ENCODE peak calls at places on chromosomes 3 and 15, in ten cellular contexts. K, H, W, J, L, G, E, F, U and M are unnamed samples.

GRCh38 chr3:149315694-149316093 is 17.7 kb downstream of the TM4SF18 start:
- DNase-seq in K (no peak), H (no peak), W (no peak), J (no peak), L (no peak), G (no peak), E (no peak), F (peak), U (no peak), M (no peak)

GRCh38 chr3:120331071-120331470 is 18.1 kb downstream of the LRRC58 start:
- DNase-seq in K (no peak), H (no peak), W (no peak), J (no peak), L (no peak), G (no peak), E (no peak), F (no peak), U (no peak), M (no peak)

GRCh38 chr3:148727242-148727641 is 29.5 kb downstream of the AGTR1 start:
- DNase-seq in K (no peak), H (no peak), W (no peak), J (no peak), L (peak), G (peak), E (peak), F (peak), U (peak), M (no peak)

GRCh38 chr15:57607570-57608000 is 15.9 kb downstream of the MYZAP start:
- DNase-seq in K (peak), H (no peak), W (no peak), J (no peak), L (no peak), G (no peak), E (no peak), F (peak), U (peak), M (no peak)

GRCh38 chr15:84681822-84682221 is 23.8 kb upstream of the NMB start:
- DNase-seq in K (no peak), H (no peak), W (no peak), J (no peak), L (no peak), G (no peak), E (no peak), F (peak), U (no peak), M (no peak)

GRCh38 chr15:83559310-83559966 is 94.5 kb upstream of the ADAMTSL3 start:
- DNase-seq in K (no peak), H (no peak), W (peak), J (peak), L (peak), G (peak), E (peak), F (peak), U (peak), M (peak)

GRCh38 chr15:86829251-86829650 is 749.6 kb downstream of the AGBL1 start:
- DNase-seq in K (no peak), H (no peak), W (no peak), J (no peak), L (peak), G (peak), E (no peak), F (no peak), U (no peak), M (no peak)

GRCh38 chr3:107927361-107928083 is 163.3 kb downstream of the CD47 start:
- DNase-seq in K (peak), H (peak), W (peak), J (peak), L (peak), G (peak), E (peak), F (peak), U (peak), M (peak)

GRCh38 chr3:45657853-45658252 is 31.3 kb upstream of the SACM1L start:
- DNase-seq in K (no peak), H (no peak), W (no peak), J (no peak), L (no peak), G (no peak), E (no peak), F (no peak), U (no peak), M (no peak)

GRCh38 chr3:184178522-184179138 is 4.0 kb downstream of the AP2M1 start:
- DNase-seq in K (no peak), H (no peak), W (no peak), J (no peak), L (no peak), G (no peak), E (no peak), F (no peak), U (no peak), M (no peak)

GRCh38 chr15:69824075-69824876 is 273.4 kb downstream of the TLE3 start:
- DNase-seq in K (no peak), H (no peak), W (no peak), J (no peak), L (no peak), G (no peak), E (peak), F (no peak), U (no peak), M (no peak)

GRCh38 chr3:152760591-152760990 is 74.3 kb upstream of the P2RY1 start:
- DNase-seq in K (no peak), H (no peak), W (no peak), J (no peak), L (no peak), G (no peak), E (no peak), F (no peak), U (no peak), M (no peak)

GRCh38 chr3:63969866-63970265 is 53.4 kb downstream of the PSMD6 start:
- DNase-seq in K (no peak), H (no peak), W (no peak), J (no peak), L (no peak), G (no peak), E (no peak), F (no peak), U (no peak), M (no peak)

GRCh38 chr15:70508561-70509281 is 254.6 kb downstream of the UACA start:
- DNase-seq in K (no peak), H (no peak), W (no peak), J (no peak), L (peak), G (peak), E (no peak), F (peak), U (peak), M (no peak)

GRCh38 chr15:88982304-88982945 is 69.2 kb upstream of the MFGE8 start:
- DNase-seq in K (peak), H (no peak), W (no peak), J (no peak), L (no peak), G (no peak), E (peak), F (peak), U (peak), M (no peak)

GRCh38 chr15:70192490-70192889 is 94.8 kb upstream of the TLE3 start:
- DNase-seq in K (no peak), H (no peak), W (no peak), J (no peak), L (no peak), G (no peak), E (no peak), F (no peak), U (no peak), M (no peak)

GRCh38 chr15:78552597-78552996 is 12.4 kb downstream of the PSMA4 start:
- DNase-seq in K (no peak), H (no peak), W (no peak), J (no peak), L (no peak), G (no peak), E (no peak), F (no peak), U (no peak), M (no peak)

GRCh38 chr3:55885721-55886120 is 398.6 kb upstream of the WNT5A start:
- DNase-seq in K (no peak), H (no peak), W (no peak), J (no peak), L (no peak), G (no peak), E (no peak), F (peak), U (peak), M (no peak)

GRCh38 chr3:46098319-46098761 is 71.1 kb upstream of the XCR1 start:
- DNase-seq in K (peak), H (no peak), W (peak), J (no peak), L (no peak), G (no peak), E (no peak), F (peak), U (peak), M (no peak)

GRCh38 chr3:172201136-172201989 is 162.0 kb downstream of the FNDC3B start:
- DNase-seq in K (peak), H (no peak), W (no peak), J (no peak), L (peak), G (no peak), E (peak), F (peak), U (peak), M (peak)

GRCh38 chr3:14458434-14459280 is 56.3 kb downstream of the SLC6A6 start:
- DNase-seq in K (no peak), H (no peak), W (no peak), J (no peak), L (no peak), G (peak), E (no peak), F (no peak), U (no peak), M (no peak)

GRCh38 chr3:175778994-175779393 is 919.9 kb downstream of the NAALADL2 start:
- DNase-seq in K (no peak), H (no peak), W (no peak), J (no peak), L (no peak), G (no peak), E (no peak), F (peak), U (no peak), M (no peak)

GRCh38 chr15:100891316-100892012 is 11.8 kb downstream of the ALDH1A3 start:
- DNase-seq in K (no peak), H (no peak), W (no peak), J (no peak), L (no peak), G (no peak), E (no peak), F (no peak), U (no peak), M (no peak)

GRCh38 chr15:87135109-87135508 is 1055.4 kb downstream of the AGBL1 start:
- DNase-seq in K (no peak), H (no peak), W (no peak), J (no peak), L (no peak), G (no peak), E (no peak), F (no peak), U (no peak), M (no peak)

GRCh38 chr3:156161172-156161571 is 40.8 kb downstream of the KCNAB1 start:
- DNase-seq in K (no peak), H (no peak), W (no peak), J (no peak), L (no peak), G (no peak), E (no peak), F (no peak), U (peak), M (no peak)

GRCh38 chr15:63600001-63600645 is 2.9 kb downstream of the FBXL22 start:
- DNase-seq in K (peak), H (no peak), W (no peak), J (peak), L (peak), G (no peak), E (no peak), F (peak), U (no peak), M (no peak)

GRCh38 chr3:47000922-47001730 is 21.7 kb downstream of the NBEAL2 start:
- DNase-seq in K (peak), H (no peak), W (no peak), J (no peak), L (no peak), G (no peak), E (no peak), F (no peak), U (no peak), M (no peak)

GRCh38 chr3:158160958-158161357 is 51.1 kb downstream of the RSRC1 start:
- DNase-seq in K (no peak), H (no peak), W (no peak), J (no peak), L (no peak), G (no peak), E (no peak), F (peak), U (peak), M (no peak)

GRCh38 chr3:174720717-174721116 is 138.4 kb upstream of the NAALADL2 start:
- DNase-seq in K (no peak), H (no peak), W (no peak), J (no peak), L (peak), G (no peak), E (no peak), F (no peak), U (no peak), M (no peak)

GRCh38 chr15:74635228-74635627 is 19.6 kb downstream of the CLK3 start:
- DNase-seq in K (peak), H (peak), W (peak), J (peak), L (peak), G (peak), E (peak), F (peak), U (peak), M (no peak)

GRCh38 chr15:90934949-90935751 is at the start of gene UNC45A:
- DNase-seq in K (peak), H (peak), W (peak), J (peak), L (peak), G (peak), E (peak), F (peak), U (peak), M (peak)

GRCh38 chr3:141875374-141875892 is 1.0 kb upstream of the ATP1B3 start:
- DNase-seq in K (peak), H (peak), W (peak), J (peak), L (peak), G (peak), E (peak), F (peak), U (peak), M (peak)

GRCh38 chr15:52790166-52790708 is at the start of gene ONECUT1:
- DNase-seq in K (peak), H (no peak), W (peak), J (peak), L (peak), G (peak), E (peak), F (peak), U (peak), M (no peak)

GRCh38 chr3:133887075-133887950 is 8.4 kb downstream of the RAB6B start:
- DNase-seq in K (no peak), H (no peak), W (no peak), J (no peak), L (no peak), G (peak), E (no peak), F (no peak), U (no peak), M (no peak)

GRCh38 chr15:53759333-53759975 is at the start of gene WDR72:
- DNase-seq in K (no peak), H (no peak), W (peak), J (no peak), L (no peak), G (peak), E (peak), F (no peak), U (no peak), M (no peak)

GRCh38 chr3:150765949-150766720 is 3.2 kb upstream of the SIAH2 start:
- DNase-seq in K (no peak), H (no peak), W (peak), J (no peak), L (no peak), G (no peak), E (no peak), F (peak), U (peak), M (no peak)